ENCODE peak calls at places on chromosomes 12 and 14, in ten cellular contexts. C is foreskin fibroblast, B is RWPE1, A is AG10803, G is OCI-LY7, W is body of pancreas, P is osteocyte, M is ovary, H is coronary artery, L is dorsolateral prefrontal cortex. O is an unnamed sample.

GRCh38 chr12:69024907-69025306 is 91.9 kb upstream of the CPM start:
- DNase-seq in W (no peak), C (peak; percentile 60), H (no peak), A (no peak), P (no peak), L (no peak), M (no peak), B (peak; percentile 45), G (no peak), O (no peak)

GRCh38 chr12:18567787-18568186 is 170.0 kb downstream of the PLCZ1 start:
- DNase-seq in G (no peak), H (no peak), W (no peak), M (peak; percentile 29), A (no peak), P (no peak), B (no peak), C (peak; percentile 33), L (no peak), O (no peak)

GRCh38 chr12:92036771-92037453 is 108.7 kb downstream of the BTG1 start:
- DNase-seq in L (no peak), W (no peak), G (no peak), H (no peak), P (no peak), C (peak; percentile 85), A (peak; percentile 73), M (no peak), B (no peak), O (no peak)

GRCh38 chr14:68945585-68946289 is 33.4 kb downstream of the ACTN1 start:
- DNase-seq in W (no peak), A (no peak), M (no peak), G (no peak), L (no peak), B (no peak), C (no peak), P (no peak), H (no peak), O (no peak)

GRCh38 chr14:101525646-101526527 is 35.4 kb upstream of the DIO3 start:
- DNase-seq in H (no peak), B (no peak), G (no peak), L (no peak), A (no peak), M (no peak), C (no peak), P (no peak), W (no peak), O (no peak)

GRCh38 chr12:71392521-71393145 is 47.0 kb upstream of the LGR5 start:
- DNase-seq in L (no peak), H (no peak), M (no peak), P (no peak), B (peak; percentile 59), A (peak; percentile 81), G (peak; percentile 63), C (peak; percentile 79), W (no peak), O (peak; percentile 30)

GRCh38 chr14:20489093-20489994 is 16.0 kb upstream of the RNASE10 start:
- DNase-seq in G (no peak), M (no peak), L (no peak), C (peak; percentile 44), B (peak; percentile 37), H (no peak), W (no peak), A (no peak), P (no peak), O (no peak)

GRCh38 chr14:89425931-89426330 is 8.9 kb upstream of the FOXN3 start:
- DNase-seq in M (no peak), B (peak; percentile 64), G (no peak), L (no peak), A (peak; percentile 99), P (no peak), C (peak; percentile 97), W (no peak), H (no peak), O (no peak)

GRCh38 chr14:101199028-101199770 is 295.7 kb upstream of the RTL1 start:
- DNase-seq in H (peak; percentile 43), P (peak; percentile 71), W (no peak), A (no peak), L (no peak), M (no peak), G (no peak), B (no peak), C (no peak), O (no peak)

GRCh38 chr12:50088577-50089335 is 3.6 kb downstream of the SMARCD1 start:
- DNase-seq in A (no peak), L (peak; percentile 61), G (peak; percentile 82), W (peak; percentile 64), M (no peak), B (peak; percentile 47), C (peak; percentile 67), H (no peak), P (no peak), O (no peak)

GRCh38 chr12:50401383-50402155 is 884 bp downstream of the LARP4 start:
- DNase-seq in A (peak; percentile 77), L (no peak), M (no peak), G (peak; percentile 33), W (peak; percentile 19), P (no peak), B (peak; percentile 23), C (peak; percentile 59), H (peak; percentile 75), O (no peak)

GRCh38 chr12:45483571-45483970 is 245.9 kb upstream of the ARID2 start:
- DNase-seq in P (no peak), A (peak; percentile 28), G (no peak), B (no peak), L (no peak), C (peak; percentile 5), M (peak; percentile 48), H (no peak), W (no peak), O (no peak)

GRCh38 chr14:62778310-62778709 is 266.9 kb downstream of the KCNH5 start:
- DNase-seq in M (no peak), P (no peak), C (no peak), H (no peak), A (no peak), L (no peak), B (no peak), G (no peak), W (no peak), O (no peak)

GRCh38 chr14:63470877-63471565 is 72.2 kb downstream of the PPP2R5E start:
- DNase-seq in A (peak; percentile 69), H (no peak), M (no peak), B (peak; percentile 76), P (no peak), G (no peak), C (peak; percentile 71), W (no peak), L (no peak), O (no peak)

GRCh38 chr14:45686771-45687170 is 433.8 kb upstream of the MIS18BP1 start:
- DNase-seq in C (peak; percentile 31), A (no peak), W (no peak), M (no peak), B (no peak), L (no peak), H (no peak), G (no peak), P (no peak), O (no peak)

GRCh38 chr12:80704430-80704829 is 3.0 kb upstream of the MYF6 start:
- DNase-seq in L (no peak), W (no peak), C (no peak), M (no peak), H (no peak), G (no peak), A (no peak), B (no peak), P (no peak), O (no peak)
- TF ChIP-seq CTCF in L (no peak), W (no peak), C (no peak), M (no peak), H (no peak), G (no peak), A (no peak), B (no peak), P (no peak), O (no peak)

DNA sequence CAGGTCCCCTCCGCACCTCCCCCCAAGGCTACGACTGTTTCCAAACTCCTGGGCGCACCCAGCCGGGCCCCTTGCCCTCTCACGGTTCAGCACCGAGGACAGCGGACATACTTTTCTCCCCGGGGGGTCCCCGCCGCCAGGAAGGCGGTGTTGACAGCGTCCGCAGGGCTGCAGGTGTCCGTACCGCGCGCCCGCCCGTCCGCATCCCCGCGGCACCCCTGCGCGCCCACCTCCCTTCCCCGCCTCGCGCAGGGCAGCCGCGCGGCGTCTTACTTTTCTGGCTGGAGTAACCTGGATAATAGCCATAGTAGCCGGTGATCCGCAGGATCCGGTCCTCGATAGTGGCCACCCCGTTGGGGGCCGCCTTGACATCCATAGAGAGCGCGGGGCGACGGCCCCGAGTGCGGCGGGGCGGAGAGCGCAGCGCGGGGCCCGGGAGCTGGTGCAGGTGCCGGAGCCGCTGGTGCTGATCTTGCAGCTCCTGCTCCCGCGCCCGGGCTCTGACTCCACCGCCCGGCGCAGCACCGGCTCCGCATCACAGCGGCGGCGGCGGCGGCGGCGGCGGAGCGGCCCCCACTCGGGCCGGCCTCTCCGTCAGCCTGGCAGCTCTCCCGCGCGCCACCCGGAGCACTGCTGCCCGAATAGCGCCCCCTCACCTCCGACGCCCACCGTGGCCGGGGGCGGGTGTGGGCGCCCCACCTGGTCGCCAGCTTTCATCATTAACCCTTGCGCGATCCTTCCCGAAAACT is at the start of gene SLC35F4:
- DNase-seq in B (peak; percentile 14), L (no peak), M (peak; percentile 32), A (no peak), G (no peak), C (peak; percentile 29), H (no peak), W (peak; percentile 37), P (no peak), O (no peak)
- TF ChIP-seq CTCF in B (no peak), L (no peak), M (no peak), A (no peak), G (no peak), C (no peak), H (no peak), W (no peak), P (no peak), O (no peak)

GRCh38 chr12:94195483-94195882 is 47.1 kb downstream of the PLXNC1 start:
- DNase-seq in B (no peak), H (no peak), P (no peak), L (no peak), M (no peak), G (no peak), W (no peak), A (no peak), C (no peak), O (no peak)
- TF ChIP-seq CTCF in B (no peak), H (no peak), P (no peak), L (no peak), M (no peak), G (peak; percentile 45), W (no peak), A (no peak), C (no peak), O (no peak)

DNA sequence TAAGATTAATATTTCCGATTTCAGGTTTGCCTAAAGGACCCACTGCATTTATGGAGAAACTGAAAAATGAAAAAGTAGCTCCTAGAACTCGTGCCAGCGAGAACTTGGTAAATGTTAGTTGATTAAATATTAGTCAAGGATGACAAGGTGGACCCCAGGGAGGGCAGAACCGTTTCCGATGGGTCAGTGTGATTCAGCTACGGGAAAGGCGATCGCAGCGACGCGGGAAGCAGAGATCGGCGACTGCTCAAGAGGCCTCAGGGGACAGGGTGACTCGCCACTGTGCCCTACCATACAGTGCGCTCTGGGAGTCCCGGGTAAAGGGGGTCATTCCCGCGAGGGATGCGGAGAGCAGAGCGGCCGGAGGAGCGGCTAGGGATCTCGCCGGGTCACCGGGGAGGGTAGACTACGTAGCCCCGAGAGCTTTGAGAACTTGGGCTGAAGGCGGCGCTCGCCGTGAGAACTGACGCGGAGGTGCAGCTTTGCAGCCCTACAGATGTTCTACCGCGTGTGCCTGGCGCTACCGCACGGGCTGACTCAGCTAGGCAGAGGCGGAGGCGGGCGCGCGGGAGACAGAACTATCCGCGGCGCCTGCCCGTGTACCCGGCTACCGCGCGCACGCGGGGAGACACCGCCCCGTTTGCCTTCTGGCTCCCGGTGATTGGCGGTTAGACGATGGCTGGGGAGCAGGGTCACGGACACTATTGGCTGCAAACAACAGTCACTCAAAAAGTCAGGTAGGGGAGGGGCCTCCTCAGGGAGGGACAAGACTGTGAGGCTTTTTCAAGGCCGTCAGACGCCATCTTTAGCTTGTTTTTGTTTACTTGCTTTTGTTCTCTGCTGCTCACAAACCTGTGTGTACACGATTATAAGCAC is 3.2 kb downstream of the C14orf93 start:
- DNase-seq in C (peak; percentile 99), P (peak; percentile 98), G (peak; percentile 98), A (peak; percentile 97), H (peak; percentile 97), W (peak; percentile 96), L (peak; percentile 97), B (peak; percentile 100), M (peak; percentile 94), O (peak; percentile 66)
- TF ChIP-seq CTCF in C (no peak), P (peak; percentile 46), G (peak; percentile 47), A (peak; percentile 45), H (no peak), W (no peak), L (peak; percentile 35), B (peak; percentile 39), M (peak; percentile 28), O (peak; percentile 19)